ENCODE peak calls at places on chromosomes 5 and 9, in seven cellular contexts. I, B, R, A, E, K and Q are unnamed samples. For H3K27me3, the result is how much of the 10 kb centered on the place peaks cover.

GRCh38 chr9:97906236-97906831 is 16.0 kb downstream of the TRMO start:
- DNase-seq in I (no peak), K (no peak), A (no peak), B (no peak), R (no peak), E (no peak), Q (no peak)

GRCh38 chr5:119273391-119273839 is 82.4 kb upstream of the TNFAIP8 start:
- DNase-seq in A (no peak), K (no peak), I (no peak), B (no peak), E (no peak), R (no peak), Q (no peak)

GRCh38 chr5:148794729-148795590 is 31.5 kb upstream of the ADRB2 start:
- DNase-seq in I (no peak), B (no peak), K (no peak), E (no peak), R (no peak), A (no peak), Q (no peak)

GRCh38 chr5:113250341-113250953 is 184.3 kb downstream of the TSSK1B start:
- DNase-seq in R (no peak), K (no peak), A (no peak), E (no peak), I (no peak), B (no peak), Q (no peak)

GRCh38 chr5:131068893-131069643 is 96.0 kb downstream of the HINT1 start:
- DNase-seq in E (no peak), B (no peak), I (no peak), A (no peak), R (no peak), K (peak), Q (no peak)

GRCh38 chr9:99801775-99802174 is 19.9 kb upstream of the NR4A3 start:
- DNase-seq in A (no peak), B (no peak), E (no peak), I (no peak), R (no peak), K (no peak), Q (no peak)

GRCh38 chr9:93193373-93193725 is 9.4 kb downstream of the WNK2 start:
- DNase-seq in E (no peak), K (no peak), I (no peak), A (no peak), R (no peak), B (no peak), Q (no peak)

GRCh38 chr5:143605403-143606005 is 202.0 kb upstream of the NR3C1 start:
- DNase-seq in B (no peak), I (no peak), K (peak), R (no peak), E (no peak), A (no peak), Q (no peak)

GRCh38 chr9:129783516-129784361 is 19.2 kb upstream of the TOR1B start:
- DNase-seq in B (peak), I (peak), K (peak), R (peak), A (peak), E (peak), Q (no peak)

GRCh38 chr5:55437452-55437851 is 97.3 kb downstream of the PLPP1 start:
- DNase-seq in A (no peak), R (no peak), E (no peak), I (no peak), K (no peak), B (no peak), Q (no peak)

GRCh38 chr5:54637654-54638053 is 120.1 kb downstream of the SNX18 start:
- DNase-seq in R (no peak), A (no peak), E (no peak), I (no peak), K (no peak), B (no peak), Q (no peak)

GRCh38 chr5:125719681-125720676 is 703.2 kb upstream of the GRAMD2B start:
- DNase-seq in E (peak), A (no peak), B (no peak), I (no peak), K (no peak), R (no peak), Q (no peak)

GRCh38 chr9:136619742-136620440 is 42.8 kb upstream of the EGFL7 start:
- DNase-seq in E (peak), K (no peak), R (peak), I (no peak), B (no peak), A (no peak), Q (no peak)

GRCh38 chr9:130651752-130652151 is 12.6 kb upstream of the PRDM12 start:
- DNase-seq in R (no peak), B (no peak), E (no peak), A (no peak), I (no peak), K (no peak), Q (no peak)

GRCh38 chr9:126116351-126117157 is 210.1 kb upstream of the MVB12B start:
- DNase-seq in K (no peak), B (no peak), A (no peak), I (peak), R (peak), E (no peak), Q (no peak)

GRCh38 chr5:129461816-129462396 is 1.8 kb downstream of the ADAMTS19 start:
- DNase-seq in R (no peak), E (no peak), A (no peak), I (no peak), B (no peak), K (no peak), Q (no peak)

GRCh38 chr9:36091028-36091953 is 45.2 kb upstream of the GLIPR2 start:
- DNase-seq in R (no peak), I (no peak), E (peak), B (no peak), A (no peak), K (no peak), Q (no peak)

GRCh38 chr5:139692605-139693340 is 44.6 kb downstream of the CXXC5 start:
- DNase-seq in I (peak), A (peak), B (no peak), E (no peak), K (no peak), R (no peak), Q (no peak)

GRCh38 chr9:80061940-80062339 is 490.2 kb downstream of the TLE4 start:
- DNase-seq in B (no peak), I (no peak), A (no peak), E (no peak), R (no peak), K (no peak), Q (no peak)

GRCh38 chr9:121242219-121242954 is 25.6 kb upstream of the GSN start:
- DNase-seq in B (no peak), I (no peak), K (no peak), R (no peak), A (no peak), E (no peak), Q (no peak)

GRCh38 chr5:40842351-40842750 is 1.2 kb downstream of the CARD6 start:
- DNase-seq in I (no peak), R (no peak), B (no peak), E (no peak), K (no peak), A (no peak), Q (no peak)

GRCh38 chr5:82924990-82925385 is 152.2 kb downstream of the TMEM167A start:
- DNase-seq in K (no peak), A (no peak), E (no peak), I (no peak), B (no peak), R (no peak), Q (no peak)

GRCh38 chr5:78647411-78647818 is 1.2 kb downstream of the LHFPL2 start:
- DNase-seq in E (peak), R (no peak), A (no peak), B (no peak), K (no peak), I (peak), Q (no peak)

GRCh38 chr5:149030392-149030791 is 32.5 kb downstream of the SH3TC2 start:
- DNase-seq in B (no peak), K (no peak), A (no peak), E (no peak), I (no peak), R (no peak), Q (no peak)

GRCh38 chr5:56147106-56147505 is 86.0 kb downstream of the ANKRD55 start:
- DNase-seq in K (no peak), I (no peak), A (no peak), E (no peak), R (no peak), B (no peak), Q (no peak)

GRCh38 chr9:93081081-93081529 is 14.9 kb upstream of the CARD19 start:
- DNase-seq in I (peak), R (no peak), E (no peak), B (no peak), A (no peak), K (no peak), Q (no peak)

GRCh38 chr5:50968296-50969206 is 302.1 kb downstream of the PARP8 start:
- DNase-seq in E (no peak), K (no peak), R (peak), A (no peak), I (peak), B (no peak), Q (no peak)

GRCh38 chr9:110130791-110131416 is 77.1 kb downstream of the C9orf152 start:
- DNase-seq in B (no peak), I (no peak), R (no peak), K (no peak), A (no peak), E (no peak), Q (no peak)

GRCh38 chr9:98485706-98486105 is 223.0 kb downstream of the GABBR2 start:
- DNase-seq in I (no peak), K (no peak), R (no peak), E (no peak), A (no peak), B (no peak), Q (no peak)

GRCh38 chr9:2621678-2622360 is at the start of gene VLDLR:
- DNase-seq in I (peak), R (peak), B (no peak), K (no peak), E (no peak), A (peak), Q (no peak)

GRCh38 chr5:83563631-83564030 is 92.1 kb downstream of the VCAN start:
- DNase-seq in A (no peak), K (no peak), R (no peak), I (no peak), E (peak), B (no peak), Q (no peak)

GRCh38 chr5:1737790-1738405 is 61.7 kb downstream of the MRPL36 start:
- DNase-seq in A (peak), R (peak), I (peak), E (peak), K (peak), B (peak), Q (no peak)

GRCh38 chr5:1508679-1509290 is 15.0 kb downstream of the LPCAT1 start:
- DNase-seq in E (no peak), K (no peak), R (no peak), I (no peak), A (no peak), B (no peak), Q (no peak)

GRCh38 chr9:9791621-9792020 is 821.2 kb downstream of the PTPRD start:
- DNase-seq in R (no peak), A (no peak), I (no peak), B (no peak), E (no peak), K (no peak), Q (no peak)

GRCh38 chr5:6401410-6401809 is 23.1 kb upstream of the MED10 start:
- DNase-seq in B (no peak), K (no peak), E (no peak), A (no peak), R (no peak), I (no peak), Q (no peak)

GRCh38 chr9:126297656-126298318 is 28.8 kb upstream of the MVB12B start:
- DNase-seq in I (no peak), B (no peak), K (no peak), E (no peak), A (no peak), R (no peak), Q (no peak)

GRCh38 chr5:53114988-53115387 is 5.4 kb upstream of the MOCS2 start:
- DNase-seq in B (no peak), E (peak), R (no peak), I (no peak), K (no peak), A (no peak), Q (no peak)

GRCh38 chr5:40717281-40717680 is 37.6 kb downstream of the PTGER4 start:
- DNase-seq in K (no peak), E (no peak), A (no peak), R (no peak), I (no peak), B (no peak), Q (no peak)

GRCh38 chr5:177491429-177491945 is 5.9 kb downstream of the PDLIM7 start:
- DNase-seq in I (peak), R (peak), A (peak), K (no peak), E (peak), B (no peak), Q (no peak)

GRCh38 chr5:36052542-36052941 is 14.1 kb downstream of the UGT3A2 start:
- DNase-seq in K (no peak), E (no peak), R (no peak), B (no peak), I (no peak), A (no peak), Q (no peak)
- H3K27me3 ChIP-seq in K (under half), E (under half), R (under half), B (under half), I (under half), A (under half), Q (under half)

GRCh38 chr5:159156839-159157238 is 52.5 kb downstream of the RNF145 start:
- DNase-seq in K (peak), E (peak), B (peak), A (peak), R (no peak), I (peak), Q (peak)
- TF ChIP-seq SIN3A in K (no peak), E (no peak), B (no peak), A (no peak), R (no peak), I (no peak), Q (no peak)

GRCh38 chr5:3595102-3595961 is at the start of gene IRX1:
- DNase-seq in I (peak), R (peak), E (no peak), B (no peak), K (no peak), A (no peak), Q (no peak)
- H3K27me3 ChIP-seq in I (half or more), R (half or more), E (under half), B (under half), K (under half), A (half or more), Q (under half)

DNA sequence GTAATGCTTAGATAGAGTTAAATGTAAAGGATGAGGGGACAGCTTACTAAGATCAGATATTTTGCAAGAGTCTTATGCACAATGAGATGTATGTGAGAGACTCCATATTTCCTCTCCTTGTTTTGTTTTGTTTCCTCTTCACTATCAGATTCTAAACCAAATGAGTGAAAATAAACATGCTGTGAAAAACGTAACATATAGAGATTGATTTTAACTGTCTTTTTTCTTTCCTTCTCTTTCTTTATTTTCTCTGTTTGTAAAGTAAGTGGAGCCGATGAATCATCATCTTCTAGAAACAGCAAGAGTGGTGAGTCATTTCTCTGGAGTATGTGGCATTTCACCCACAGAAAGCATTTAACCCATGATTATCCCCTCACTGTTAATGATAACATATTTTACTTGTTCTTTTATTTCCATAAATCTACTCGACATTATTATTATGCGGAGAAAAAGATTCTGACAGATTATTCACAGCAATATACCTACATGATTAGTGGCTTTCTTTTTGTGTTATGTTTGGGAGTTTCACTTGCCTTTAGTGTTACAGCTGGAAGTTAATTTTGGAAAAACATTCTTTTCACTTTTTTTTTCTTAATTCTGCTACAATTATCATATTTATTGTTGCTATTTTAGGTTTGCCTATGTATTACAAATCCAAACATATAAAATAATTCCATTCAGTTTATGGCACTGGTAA is 2.1 kb upstream of the ANXA1 start:
- DNase-seq in E (no peak), A (peak), R (no peak), B (peak), I (no peak), K (peak), Q (no peak)
- TF ChIP-seq SIN3A in E (no peak), A (no peak), R (no peak), B (no peak), I (no peak), K (no peak), Q (no peak)